ENCODE peak calls at places on chromosomes 16 and 17, in eight cellular contexts. P is nephron progenitor cell; G is HS-5; B is uterus; I is GM04504; Q is NCI-H2227 treated with DMSO at 0.1 percent for 48 hours; U is naive thymus-derived CD8-positive, alpha-beta T cell; Z is skeletal muscle cell. C is an unnamed sample.

GRCh38 chr16:52469775-52470174 is 77.2 kb downstream of the TOX3 start:
- DNase-seq in P (no peak), G (no peak), B (no peak), I (no peak), Q (no peak), U (no peak), Z (no peak), C (no peak)

GRCh38 chr17:7021993-7022778 is 664 bp upstream of the BCL6B start:
- DNase-seq in P (peak), G (no peak), B (peak), I (no peak), Q (peak), U (peak), Z (no peak), C (no peak)

GRCh38 chr16:3383045-3383448 is 17.8 kb downstream of the ZSCAN32 start:
- DNase-seq in P (no peak), G (no peak), B (no peak), I (no peak), Q (no peak), U (no peak), Z (no peak), C (no peak)

GRCh38 chr17:40026816-40027613 is 11.8 kb downstream of the CSF3 start:
- DNase-seq in P (peak), G (no peak), B (peak), I (no peak), Q (peak), U (peak), Z (no peak), C (peak)

GRCh38 chr17:80204626-80205468 is 15.3 kb downstream of the SGSH start:
- DNase-seq in P (no peak), G (no peak), B (no peak), I (no peak), Q (no peak), U (no peak), Z (no peak), C (no peak)

GRCh38 chr16:57764341-57765159 is 29.0 kb downstream of the KATNB1 start:
- DNase-seq in P (peak), G (peak), B (no peak), I (peak), Q (no peak), U (no peak), Z (peak), C (peak)

GRCh38 chr17:62824290-62825135 is 16.4 kb upstream of the MARCHF10 start:
- DNase-seq in P (no peak), G (peak), B (no peak), I (peak), Q (no peak), U (no peak), Z (peak), C (peak)

GRCh38 chr16:12801511-12802042 is 2.1 kb downstream of the CPPED1 start:
- DNase-seq in P (no peak), G (peak), B (no peak), I (peak), Q (no peak), U (no peak), Z (peak), C (no peak)

GRCh38 chr16:21072976-21073375 is 77.7 kb downstream of the DNAH3 start:
- DNase-seq in P (no peak), G (no peak), B (no peak), I (no peak), Q (no peak), U (no peak), Z (no peak), C (no peak)

GRCh38 chr16:66649636-66650205 is 45.2 kb downstream of the CMTM3 start:
- DNase-seq in P (no peak), G (no peak), B (no peak), I (no peak), Q (no peak), U (no peak), Z (no peak), C (no peak)

GRCh38 chr17:1377334-1377733 is 22.7 kb downstream of the YWHAE start:
- DNase-seq in P (no peak), G (no peak), B (no peak), I (no peak), Q (no peak), U (no peak), Z (no peak), C (no peak)

GRCh38 chr17:58231644-58232043 is 6.7 kb upstream of the LPO start:
- DNase-seq in P (no peak), G (no peak), B (no peak), I (peak), Q (no peak), U (no peak), Z (peak), C (no peak)

GRCh38 chr17:33267279-33267790 is 25.8 kb downstream of the ASIC2 start:
- DNase-seq in P (no peak), G (peak), B (no peak), I (peak), Q (no peak), U (no peak), Z (peak), C (no peak)

GRCh38 chr17:60792250-60792898 is 114.7 kb downstream of the BCAS3 start:
- DNase-seq in P (no peak), G (no peak), B (no peak), I (no peak), Q (no peak), U (no peak), Z (no peak), C (no peak)

GRCh38 chr16:4272114-4272954 is 489 bp downstream of the TFAP4 start:
- DNase-seq in P (peak), G (no peak), B (no peak), I (no peak), Q (no peak), U (peak), Z (no peak), C (no peak)

GRCh38 chr16:81514041-81514559 is 69.5 kb downstream of the CMIP start:
- DNase-seq in P (no peak), G (no peak), B (no peak), I (no peak), Q (no peak), U (no peak), Z (no peak), C (no peak)

GRCh38 chr17:2867441-2868424 is 71.5 kb downstream of the RAP1GAP2 start:
- DNase-seq in P (peak), G (peak), B (no peak), I (peak), Q (no peak), U (no peak), Z (peak), C (no peak)

GRCh38 chr16:2004795-2005517 is 4.7 kb downstream of the ZNF598 start:
- DNase-seq in P (no peak), G (no peak), B (no peak), I (no peak), Q (no peak), U (no peak), Z (no peak), C (no peak)

GRCh38 chr16:3553138-3553923 is 23.9 kb downstream of the NLRC3 start:
- DNase-seq in P (no peak), G (no peak), B (no peak), I (no peak), Q (peak), U (no peak), Z (no peak), C (no peak)

GRCh38 chr16:88877564-88878289 is 11.3 kb upstream of the PABPN1L start:
- DNase-seq in P (no peak), G (no peak), B (no peak), I (no peak), Q (no peak), U (no peak), Z (no peak), C (no peak)

GRCh38 chr16:19113577-19114358 is at the start of gene ITPRIPL2:
- DNase-seq in P (peak), G (no peak), B (peak), I (peak), Q (peak), U (no peak), Z (no peak), C (peak)

GRCh38 chr17:13359774-13360173 is 242.0 kb downstream of the HS3ST3A1 start:
- DNase-seq in P (no peak), G (no peak), B (no peak), I (no peak), Q (no peak), U (no peak), Z (no peak), C (no peak)

GRCh38 chr16:75236232-75236631 is 15.2 kb downstream of the BCAR1 start:
- DNase-seq in P (no peak), G (no peak), B (no peak), I (no peak), Q (no peak), U (no peak), Z (no peak), C (no peak)